ENCODE peak calls at places on chromosome X, in four cellular contexts. X is LHCN-M2; B is activated CD4-positive, alpha-beta T cell treated with anti-CD3 and anti-CD28 coated beads for 4 hours; O is CD4-positive, alpha-beta T cell. E is an unnamed sample.

GRCh38 chrX:19303216-19303880 is 40.4 kb upstream of the PDHA1 start:
- DNase-seq in O (no peak), X (peak), B (no peak), E (no peak)

GRCh38 chrX:15674514-15674898 is 9.9 kb upstream of the CLTRN start:
- DNase-seq in X (peak), B (no peak), O (peak), E (peak)

GRCh38 chrX:43176686-43177085 is 398.7 kb upstream of the PPP1R2C start:
- DNase-seq in B (no peak), X (no peak), O (no peak), E (no peak)

GRCh38 chrX:50098241-50098640 is 102.6 kb downstream of the AKAP4 start:
- DNase-seq in X (no peak), B (no peak), O (no peak), E (no peak)

GRCh38 chrX:131854586-131854985 is 168.5 kb upstream of the STK26 start:
- DNase-seq in B (no peak), O (no peak), X (peak), E (no peak)

GRCh38 chrX:55546956-55547355 is 57.3 kb upstream of the USP51 start:
- DNase-seq in B (no peak), X (no peak), O (no peak), E (no peak)

GRCh38 chrX:23513121-23513520 is 154.2 kb upstream of the PRDX4 start:
- DNase-seq in B (no peak), X (peak), O (no peak), E (no peak)

GRCh38 chrX:9357500-9358139 is 107.2 kb upstream of the TBL1X start:
- DNase-seq in B (no peak), O (no peak), X (no peak), E (no peak)

GRCh38 chrX:10381218-10381617 is 224.4 kb downstream of the CLCN4 start:
- DNase-seq in X (no peak), B (no peak), O (no peak), E (no peak)

GRCh38 chrX:21529771-21530170 is 128.4 kb downstream of the KLHL34 start:
- DNase-seq in O (no peak), B (no peak), X (no peak), E (no peak)

GRCh38 chrX:47644557-47645091 is 5.7 kb downstream of the ELK1 start:
- DNase-seq in X (peak), O (no peak), B (no peak), E (no peak)

GRCh38 chrX:10379848-10380247 is 223.1 kb downstream of the CLCN4 start:
- DNase-seq in O (no peak), X (no peak), B (no peak), E (no peak)

GRCh38 chrX:113726466-113726865 is 857.4 kb upstream of the HTR2C start:
- DNase-seq in X (no peak), O (no peak), B (no peak), E (no peak)

GRCh38 chrX:40734956-40735317 is 405 bp downstream of the MED14 start:
- DNase-seq in B (peak), X (peak), O (peak), E (no peak)

GRCh38 chrX:18457000-18457399 is 31.6 kb downstream of the CDKL5 start:
- DNase-seq in X (no peak), O (no peak), B (no peak), E (no peak)

GRCh38 chrX:126770179-126770578 is 49.4 kb upstream of the PRR32 start:
- DNase-seq in X (no peak), O (no peak), B (no peak), E (no peak)

GRCh38 chrX:40062525-40063193 is 35.1 kb downstream of the BCOR start:
- DNase-seq in O (no peak), X (no peak), B (no peak), E (no peak)

GRCh38 chrX:16638533-16638932 is 11.4 kb upstream of the S100G start:
- DNase-seq in X (no peak), B (no peak), O (no peak), E (no peak)

GRCh38 chrX:68823413-68824151 is 5.2 kb upstream of the EFNB1 start:
- DNase-seq in X (no peak), B (no peak), O (no peak), E (no peak)

E was measured in SJSA1.